ENCODE peak calls at places on chromosomes 6 and 20, in six cellular contexts. A is iPS-NIHi11; O is activated CD8-positive, alpha-beta memory T cell treated with anti-CD3 and anti-CD28 coated beads, Interleukin-2, amount 10 ng/mL, durations not matched to agents 7 days and 5 days; J is Daoy; P is neural crest cell; B is cardiac fibroblast. T is an unnamed sample.

GRCh38 chr6:36682328-36683144 is 4.0 kb downstream of the CDKN1A start:
- DNase-seq in A (peak), O (peak), J (peak), P (no peak), B (no peak), T (no peak)

GRCh38 chr20:58145506-58146080 is 82.9 kb downstream of the ANKRD60 start:
- DNase-seq in A (no peak), O (no peak), J (no peak), P (no peak), B (no peak), T (no peak)

GRCh38 chr6:6002005-6002808 is 4.5 kb downstream of the NRN1 start:
- DNase-seq in A (peak), O (no peak), J (no peak), P (peak), B (no peak), T (peak)

GRCh38 chr20:1122388-1123315 is 4.2 kb downstream of the PSMF1 start:
- DNase-seq in A (no peak), O (peak), J (peak), P (no peak), B (peak), T (no peak)

GRCh38 chr20:4167261-4168004 is 152.1 kb upstream of the RNF24 start:
- DNase-seq in A (peak), O (no peak), J (no peak), P (peak), B (no peak), T (no peak)

GRCh38 chr6:80179691-80180090 is 73.2 kb downstream of the BCKDHB start:
- DNase-seq in A (no peak), O (no peak), J (no peak), P (no peak), B (no peak), T (no peak)

GRCh38 chr6:35275417-35275816 is 15.9 kb downstream of the ZNF76 start:
- DNase-seq in A (no peak), O (no peak), J (no peak), P (no peak), B (no peak), T (no peak)

GRCh38 chr6:153231048-153231635 is 100.1 kb upstream of the RGS17 start:
- DNase-seq in A (peak), O (peak), J (peak), P (peak), B (peak), T (no peak)

GRCh38 chr6:132490478-132491204 is 22.3 kb downstream of the STX7 start:
- DNase-seq in A (no peak), O (no peak), J (no peak), P (no peak), B (no peak), T (no peak)

GRCh38 chr6:1524040-1524480 is 85.7 kb upstream of the FOXC1 start:
- DNase-seq in A (peak), O (peak), J (peak), P (peak), B (peak), T (no peak)

GRCh38 chr6:30107756-30108155 is 5.1 kb downstream of the TRIM31 start:
- DNase-seq in A (no peak), O (no peak), J (no peak), P (no peak), B (no peak), T (no peak)

GRCh38 chr6:41698350-41698781 is 37.0 kb downstream of the TFEB start:
- DNase-seq in A (no peak), O (no peak), J (peak), P (no peak), B (peak), T (no peak)

GRCh38 chr6:10411915-10412164 is 3.0 kb downstream of the TFAP2A start:
- DNase-seq in A (no peak), O (no peak), J (no peak), P (no peak), B (no peak), T (no peak)

GRCh38 chr20:20763652-20764051 is 51.2 kb upstream of the RALGAPA2 start:
- DNase-seq in A (no peak), O (no peak), J (no peak), P (no peak), B (no peak), T (no peak)

GRCh38 chr6:38248500-38249234 is 391.1 kb downstream of the BTBD9 start:
- DNase-seq in A (no peak), O (no peak), J (peak), P (no peak), B (no peak), T (no peak)

GRCh38 chr6:116369540-116370327 is 1.0 kb upstream of the DSE start:
- DNase-seq in A (peak), O (no peak), J (no peak), P (no peak), B (no peak), T (no peak)

GRCh38 chr6:1930356-1930755 is 315.0 kb downstream of the GMDS start:
- DNase-seq in A (no peak), O (no peak), J (no peak), P (no peak), B (peak), T (no peak)

GRCh38 chr6:31791324-31792089 is 4.0 kb downstream of the VARS1 start:
- DNase-seq in A (peak), O (peak), J (peak), P (peak), B (peak), T (no peak)

GRCh38 chr20:44734938-44735337 is 10.7 kb upstream of the KCNK15 start:
- DNase-seq in A (no peak), O (no peak), J (peak), P (no peak), B (peak), T (no peak)

GRCh38 chr6:78925317-78925716 is 58.0 kb downstream of the IRAK1BP1 start:
- DNase-seq in A (no peak), O (no peak), J (no peak), P (no peak), B (no peak), T (no peak)

GRCh38 chr6:39366875-39367618 is 44.5 kb upstream of the KCNK16 start:
- DNase-seq in A (no peak), O (no peak), J (no peak), P (no peak), B (no peak), T (no peak)

GRCh38 chr20:63495771-63496403 is 3.0 kb downstream of the EEF1A2 start:
- DNase-seq in A (peak), O (peak), J (peak), P (peak), B (peak), T (no peak)

GRCh38 chr6:105388392-105388791 is 14.5 kb downstream of the PREP start:
- DNase-seq in A (no peak), O (no peak), J (no peak), P (no peak), B (no peak), T (no peak)

GRCh38 chr6:55562318-55562717 is 16.7 kb downstream of the HMGCLL1 start:
- DNase-seq in A (no peak), O (no peak), J (no peak), P (no peak), B (no peak), T (no peak)

GRCh38 chr6:16839780-16840179 is 78.5 kb upstream of the ATXN1 start:
- DNase-seq in A (no peak), O (no peak), J (no peak), P (no peak), B (no peak), T (no peak)

GRCh38 chr6:43481591-43482242 is 4.3 kb downstream of the TJAP1 start:
- DNase-seq in A (no peak), O (no peak), J (no peak), P (no peak), B (no peak), T (no peak)

GRCh38 chr6:113281014-113281810 is 575.9 kb upstream of the MARCKS start:
- DNase-seq in A (no peak), O (no peak), J (no peak), P (no peak), B (peak), T (no peak)

GRCh38 chr6:133888931-133889556 is at the start of gene TCF21:
- DNase-seq in A (peak), O (no peak), J (peak), P (no peak), B (peak), T (no peak)